ENCODE peak calls at places on chromosomes 2 and 18, in six cellular contexts. X is fibroblast of pulmonary artery, F is KBM-7, V is T-cell, U is DMS153, R is adrenal gland. T is an unnamed sample.

GRCh38 chr2:152875832-152876669 is 157.6 kb downstream of the ARL6IP6 start:
- DNase-seq in R (peak), U (no peak), V (no peak), X (peak), F (no peak), T (no peak)

GRCh38 chr2:103656558-103656957 is 894.7 kb downstream of the TMEM182 start:
- DNase-seq in F (peak), R (no peak), X (peak), U (no peak), V (no peak), T (no peak)

GRCh38 chr2:16080071-16080470 is 139.7 kb downstream of the MYCN start:
- DNase-seq in X (no peak), V (no peak), U (no peak), R (no peak), F (no peak), T (no peak)

GRCh38 chr18:22136395-22136794 is 33.0 kb upstream of the GATA6 start:
- DNase-seq in R (no peak), V (no peak), X (peak), U (peak), F (peak), T (peak)

GRCh38 chr18:73408434-73408833 is 540.6 kb upstream of the NETO1 start:
- DNase-seq in U (no peak), V (no peak), R (no peak), X (peak), F (no peak), T (no peak)

GRCh38 chr2:192307530-192307929 is 112.8 kb upstream of the TMEFF2 start:
- DNase-seq in U (no peak), F (no peak), R (no peak), X (peak), V (no peak), T (no peak)

GRCh38 chr2:5433855-5434254 is 258.3 kb upstream of the SOX11 start:
- DNase-seq in X (no peak), R (no peak), F (no peak), U (peak), V (no peak), T (no peak)

GRCh38 chr2:85987266-85988178 is 98.7 kb upstream of the ST3GAL5 start:
- DNase-seq in U (no peak), V (no peak), X (no peak), R (peak), F (no peak), T (no peak)

GRCh38 chr18:48027401-48027931 is 97.0 kb upstream of the SMAD2 start:
- DNase-seq in R (peak), X (peak), V (no peak), F (no peak), U (no peak), T (no peak)

GRCh38 chr2:162257416-162257815 is 14.2 kb upstream of the FAP start:
- DNase-seq in U (no peak), R (no peak), F (no peak), X (no peak), V (no peak), T (no peak)

GRCh38 chr18:25177631-25178030 is 174.3 kb downstream of the ZNF521 start:
- DNase-seq in F (no peak), V (no peak), U (no peak), R (no peak), X (no peak), T (no peak)

GRCh38 chr2:202278036-202278760 is 12.6 kb downstream of the NOP58 start:
- DNase-seq in R (no peak), X (peak), U (no peak), F (no peak), V (no peak), T (peak)

GRCh38 chr2:96304606-96305005 is 740 bp downstream of the SNRNP200 start:
- DNase-seq in U (no peak), X (no peak), V (no peak), F (no peak), R (no peak), T (no peak)

GRCh38 chr18:43705850-43706249 is 428.6 kb upstream of the SYT4 start:
- DNase-seq in V (no peak), R (no peak), F (no peak), X (no peak), U (no peak), T (no peak)

GRCh38 chr2:76298022-76298421 is 587.3 kb upstream of the GCFC2 start:
- DNase-seq in V (no peak), F (no peak), U (no peak), X (no peak), R (no peak), T (peak)

GRCh38 chr2:197453914-197454398 is 604 bp downstream of the COQ10B start:
- DNase-seq in U (no peak), V (no peak), R (peak), F (peak), X (peak), T (no peak)

GRCh38 chr2:138071720-138072719 is 107.7 kb downstream of the HNMT start:
- DNase-seq in U (peak), F (no peak), X (peak), R (no peak), V (no peak), T (peak)

GRCh38 chr2:47905454-47906260 is 641 bp downstream of the FBXO11 start:
- DNase-seq in V (peak), R (peak), F (peak), X (peak), U (no peak), T (no peak)

GRCh38 chr18:36340232-36340631 is 42.7 kb downstream of the FHOD3 start:
- DNase-seq in R (no peak), F (no peak), V (no peak), X (no peak), U (no peak), T (no peak)

GRCh38 chr2:149068996-149069888 is 30.7 kb downstream of the LYPD6B start:
- DNase-seq in U (no peak), V (peak), F (no peak), R (no peak), X (peak), T (peak)

GRCh38 chr2:147045113-147045512 is 799.7 kb upstream of the ACVR2A start:
- DNase-seq in F (peak), U (peak), V (peak), X (peak), R (peak), T (no peak)

GRCh38 chr2:85409719-85410583 is at the start of gene CAPG:
- DNase-seq in V (peak), X (no peak), R (no peak), F (peak), U (no peak), T (no peak)

GRCh38 chr2:16744521-16744920 is 78.9 kb upstream of the CYRIA start:
- DNase-seq in R (no peak), F (no peak), V (no peak), X (no peak), U (no peak), T (no peak)

GRCh38 chr2:127293758-127294562 is at the start of gene ERCC3:
- DNase-seq in U (peak), X (peak), R (peak), F (peak), V (peak), T (no peak)

GRCh38 chr18:79476918-79477685 is 81.4 kb downstream of the NFATC1 start:
- DNase-seq in V (no peak), X (no peak), F (no peak), U (no peak), R (no peak), T (no peak)

GRCh38 chr18:59604877-59605276 is 92.3 kb downstream of the CCBE1 start:
- DNase-seq in F (no peak), U (no peak), X (no peak), R (no peak), V (no peak), T (peak)

GRCh38 chr18:61643884-61644647 is 248.7 kb downstream of the RNF152 start:
- DNase-seq in R (no peak), U (no peak), V (no peak), X (no peak), F (peak), T (no peak)

GRCh38 chr2:144267209-144267608 is 252.7 kb downstream of the ZEB2 start:
- DNase-seq in V (no peak), U (no peak), F (no peak), R (peak), X (no peak), T (no peak)

GRCh38 chr2:236449167-236449586 is 120.4 kb upstream of the ACKR3 start:
- DNase-seq in V (no peak), X (no peak), F (no peak), R (no peak), U (peak), T (peak)

GRCh38 chr2:235518317-235519090 is 24.7 kb downstream of the AGAP1 start:
- DNase-seq in X (peak), F (no peak), U (no peak), V (no peak), R (peak), T (no peak)

GRCh38 chr2:155054712-155055111 is 356.2 kb downstream of the KCNJ3 start:
- DNase-seq in U (no peak), F (no peak), V (no peak), X (no peak), R (no peak), T (no peak)

GRCh38 chr18:77059294-77059916 is 73.2 kb downstream of the MBP start:
- DNase-seq in U (no peak), V (no peak), X (peak), F (peak), R (no peak), T (no peak)

T was measured in epithelial cell of prostate.